ENCODE peak calls at places on chromosomes 2 and 18, in seven cellular contexts. X is MM.1S; B is H1; R is CD8-positive, alpha-beta T cell; V is heart left ventricle; T is adrenal gland; K is spleen. D is an unnamed sample. For H3K27me3, the result is how much of the 10 kb centered on the place peaks cover.

GRCh38 chr2:115634578-115634977 is 1192.1 kb downstream of the DPP10 start:
- DNase-seq in X (no peak), B (no peak), R (no peak), V (no peak), T (no peak), K (no peak), D (no peak)

GRCh38 chr2:100643906-100644501 is 81.2 kb downstream of the PDCL3 start:
- DNase-seq in X (no peak), B (no peak), R (peak), V (no peak), T (no peak), K (no peak), D (no peak)

GRCh38 chr2:86566158-86566827 is 3.0 kb upstream of the CHMP3 start:
- DNase-seq in X (no peak), B (no peak), R (no peak), V (no peak), T (no peak), K (no peak), D (no peak)

GRCh38 chr18:323253-323622 is 55.4 kb upstream of the THOC1 start:
- DNase-seq in X (no peak), B (no peak), R (no peak), V (no peak), T (no peak), K (no peak), D (no peak)

GRCh38 chr2:159010963-159011362 is 42.5 kb downstream of the TANC1 start:
- DNase-seq in X (no peak), B (no peak), R (no peak), V (no peak), T (no peak), K (no peak), D (peak)

GRCh38 chr18:35443847-35444246 is 53.9 kb downstream of the INO80C start:
- DNase-seq in X (no peak), B (no peak), R (no peak), V (no peak), T (no peak), K (no peak), D (no peak)

GRCh38 chr2:88669371-88670214 is 21.9 kb upstream of the RPIA start:
- DNase-seq in X (peak), B (no peak), R (peak), V (no peak), T (peak), K (no peak), D (peak)

GRCh38 chr18:79626905-79627749 is 52.5 kb upstream of the CTDP1 start:
- DNase-seq in X (no peak), B (no peak), R (no peak), V (peak), T (no peak), K (peak), D (no peak)

GRCh38 chr2:241994086-241994485 is 124.6 kb downstream of the RTP5 start:
- DNase-seq in X (no peak), B (no peak), R (no peak), V (no peak), T (peak), K (peak), D (no peak)

DNA sequence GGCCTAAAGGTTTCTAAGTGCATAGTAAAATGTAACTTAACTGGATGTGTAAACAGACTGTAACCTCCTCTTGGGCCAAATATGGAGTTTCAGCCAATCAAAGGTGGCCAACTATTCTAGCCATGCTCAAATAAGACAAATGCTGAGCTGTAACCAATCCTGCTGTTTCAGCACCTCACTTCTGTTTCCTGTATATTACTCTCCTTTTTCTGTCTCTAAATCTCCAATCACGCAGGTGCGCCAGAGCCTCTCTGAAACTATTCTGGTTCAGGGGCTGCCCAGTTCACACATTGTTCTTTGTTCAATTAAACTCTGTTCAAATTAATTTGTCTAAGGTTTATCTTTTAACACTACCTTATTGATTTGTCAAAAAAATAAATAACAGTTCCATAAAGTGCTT is 532.7 kb upstream of the DCC start:
- DNase-seq in X (peak), B (no peak), R (no peak), V (no peak), T (no peak), K (no peak), D (no peak)
- H3K4me3 ChIP-seq in X (no peak), B (no peak), R (no peak), V (no peak), T (no peak), K (no peak), D (no peak)

GRCh38 chr2:224039080-224039769 is at the start of gene SERPINE2:
- DNase-seq in X (peak), B (peak), R (peak), V (peak), T (peak), K (peak), D (peak)
- TF ChIP-seq CTCF in X (peak), B (peak), R (no peak), V (peak), T (no peak), K (peak), D (peak)

GRCh38 chr18:6956999-6957398 is 160.6 kb downstream of the LAMA1 start:
- DNase-seq in X (no peak), B (no peak), R (no peak), V (no peak), T (no peak), K (no peak), D (no peak)

GRCh38 chr18:6956495-6956894 is 161.1 kb downstream of the LAMA1 start:
- DNase-seq in X (no peak), B (no peak), R (no peak), V (no peak), T (no peak), K (no peak), D (no peak)

GRCh38 chr18:6951336-6952090 is 166.1 kb downstream of the LAMA1 start:
- DNase-seq in X (no peak), B (no peak), R (no peak), V (no peak), T (no peak), K (no peak), D (no peak)

GRCh38 chr18:6955304-6955703 is 162.3 kb downstream of the LAMA1 start:
- DNase-seq in X (no peak), B (no peak), R (no peak), V (no peak), T (no peak), K (no peak), D (no peak)

DNA sequence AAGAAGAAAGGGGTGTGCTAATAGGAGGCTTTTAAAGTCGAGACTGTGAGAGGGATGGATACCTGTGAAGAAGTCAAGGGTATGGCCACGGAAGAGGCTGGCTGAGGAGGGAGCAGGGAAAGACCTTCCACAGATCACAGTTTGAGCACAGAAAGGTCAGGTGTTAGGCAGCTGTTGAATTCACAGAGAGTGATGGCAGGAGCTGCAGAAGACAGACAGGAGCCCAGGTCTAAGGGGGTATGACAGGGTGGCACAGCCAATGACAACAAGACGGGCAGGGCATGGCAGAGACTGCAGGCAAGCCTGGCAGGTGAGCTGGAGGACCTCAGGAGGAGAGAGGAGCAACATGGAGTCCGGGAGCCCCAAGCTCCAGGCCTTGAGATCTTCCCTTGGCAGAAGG is 163.1 kb downstream of the LAMA1 start:
- DNase-seq in X (no peak), B (no peak), R (no peak), V (no peak), T (no peak), K (no peak), D (no peak)
- H3K27me3 ChIP-seq in X (under half), B (under half), R (under half), V (under half), T (under half), K (under half), D (under half)

GRCh38 chr18:60249388-60249787 is 123.2 kb downstream of the MC4R start:
- DNase-seq in X (no peak), B (no peak), R (no peak), V (no peak), T (no peak), K (no peak), D (no peak)
- H3K4me3 ChIP-seq in X (no peak), B (no peak), R (no peak), V (no peak), T (no peak), K (no peak), D (no peak)

DNA sequence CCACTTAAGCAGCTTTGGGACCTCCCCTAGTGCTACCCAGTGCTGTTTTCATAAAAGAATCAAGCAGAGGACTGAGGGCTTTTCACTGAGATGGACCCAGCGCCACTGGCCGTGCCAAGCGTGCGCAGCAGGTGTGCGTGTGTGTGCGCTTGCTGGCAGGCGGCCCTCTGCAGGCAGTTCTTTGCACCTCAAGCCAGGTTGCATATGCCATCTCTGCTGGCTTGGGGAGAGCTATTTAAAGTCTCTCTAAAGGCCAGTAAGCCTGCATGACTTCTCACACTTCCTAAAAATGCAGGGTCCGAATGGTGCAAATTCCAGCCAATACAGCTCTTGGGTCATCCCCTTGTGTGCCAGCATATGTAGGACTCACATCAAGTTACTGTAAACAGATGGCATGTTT is 255.5 kb downstream of the RNF152 start:
- DNase-seq in X (no peak), B (peak), R (no peak), V (no peak), T (no peak), K (no peak), D (no peak)
- TF ChIP-seq CTCF in X (no peak), B (peak), R (no peak), V (no peak), T (no peak), K (no peak), D (peak)

DNA sequence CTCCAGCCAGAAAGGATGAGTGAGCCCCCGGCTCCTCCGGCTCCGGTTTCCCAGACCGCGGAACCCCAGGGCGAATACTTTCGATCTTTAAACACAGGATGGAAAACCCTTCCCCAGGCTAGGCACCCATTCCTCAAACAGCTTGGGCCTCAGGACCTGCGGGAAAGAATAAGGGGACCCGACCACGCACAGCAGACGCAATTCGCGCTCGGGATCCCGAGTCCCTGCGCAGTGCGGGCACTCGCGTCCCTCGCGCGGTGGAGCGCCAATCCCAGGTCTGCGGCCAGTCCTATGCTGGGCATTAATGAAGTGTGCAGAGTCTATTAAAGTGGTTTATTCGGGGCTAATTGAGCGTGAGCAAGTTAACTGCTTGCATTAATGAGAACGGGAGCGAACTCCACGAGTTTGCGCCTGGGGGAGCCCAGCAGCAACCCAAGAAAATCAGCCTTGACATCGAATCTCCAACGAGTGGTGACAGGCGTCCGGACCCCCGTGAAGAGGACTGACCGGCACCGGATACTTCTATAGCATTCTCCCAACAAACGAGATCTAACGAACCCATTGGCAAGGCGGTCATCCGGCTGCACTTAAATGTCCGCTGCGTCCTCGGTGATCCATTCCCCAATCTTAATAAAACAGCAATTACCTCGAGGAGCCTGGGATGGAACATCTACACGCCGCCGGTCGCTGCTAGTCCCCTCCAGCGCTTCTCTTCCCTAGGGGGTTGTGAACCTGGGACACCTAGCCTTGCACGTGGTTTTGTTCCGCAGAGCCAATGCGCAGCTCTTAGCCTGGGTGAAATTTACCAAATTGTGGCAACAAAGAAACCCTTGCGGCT is 1.7 kb downstream of the OSR1 start:
- DNase-seq in X (no peak), B (no peak), R (no peak), V (no peak), T (no peak), K (no peak), D (no peak)
- H3K27me3 ChIP-seq in X (half or more), B (half or more), R (half or more), V (under half), T (half or more), K (half or more), D (under half)

D was measured in bronchial epithelial cell.